ENCODE peak calls at places on chromosomes 6 and 20, in five cellular contexts. One of them, this sample, is unnamed.

GRCh38 chr20:32332614-32333013 is 25.5 kb upstream of the ASXL1 start:
- DNase-seq in SJCRH30: no peak
- DNase-seq in tibial nerve: no peak
- DNase-seq in left lung: peak; percentile 45
- DNase-seq in A673: no peak
- DNase-seq in this sample: peak; percentile 44

GRCh38 chr20:11585752-11586352 is 331.8 kb upstream of the BTBD3 start:
- DNase-seq in A673: peak; percentile 43
- DNase-seq in tibial nerve: no peak
- DNase-seq in SJCRH30: peak; percentile 11
- DNase-seq in left lung: no peak
- DNase-seq in this sample: peak; percentile 11

GRCh38 chr6:21045135-21045616 is 510.9 kb downstream of the CDKAL1 start:
- DNase-seq in A673: no peak
- DNase-seq in left lung: no peak
- DNase-seq in tibial nerve: no peak
- DNase-seq in SJCRH30: no peak
- DNase-seq in this sample: no peak

GRCh38 chr6:44651604-44652003 is 264.1 kb downstream of the CDC5L start:
- DNase-seq in tibial nerve: no peak
- DNase-seq in A673: no peak
- DNase-seq in SJCRH30: no peak
- DNase-seq in left lung: no peak
- DNase-seq in this sample: no peak

GRCh38 chr6:25670793-25671513 is 18.9 kb downstream of the SCGN start:
- DNase-seq in A673: peak; percentile 15
- DNase-seq in left lung: no peak
- DNase-seq in SJCRH30: no peak
- DNase-seq in tibial nerve: no peak
- DNase-seq in this sample: peak; percentile 2

GRCh38 chr6:106056738-106057390 is 29.3 kb upstream of the PRDM1 start:
- DNase-seq in tibial nerve: no peak
- DNase-seq in SJCRH30: no peak
- DNase-seq in A673: peak; percentile 56
- DNase-seq in left lung: no peak
- DNase-seq in this sample: no peak

GRCh38 chr20:42192321-42192720 is 574.1 kb upstream of the CHD6 start:
- DNase-seq in left lung: no peak
- DNase-seq in tibial nerve: no peak
- DNase-seq in A673: no peak
- DNase-seq in SJCRH30: peak; percentile 47
- DNase-seq in this sample: no peak

GRCh38 chr6:56593801-56594318 is 48.8 kb downstream of the DST start:
- DNase-seq in SJCRH30: no peak
- DNase-seq in A673: no peak
- DNase-seq in left lung: no peak
- DNase-seq in tibial nerve: no peak
- DNase-seq in this sample: no peak

GRCh38 chr6:98957440-98957839 is 9.7 kb upstream of the FBXL4 start:
- DNase-seq in SJCRH30: peak; percentile 68
- DNase-seq in left lung: no peak
- DNase-seq in tibial nerve: no peak
- DNase-seq in A673: no peak
- DNase-seq in this sample: peak; percentile 95

GRCh38 chr6:36547646-36548400 is 544 bp upstream of the STK38 start:
- DNase-seq in A673: no peak
- DNase-seq in SJCRH30: no peak
- DNase-seq in tibial nerve: no peak
- DNase-seq in left lung: no peak
- DNase-seq in this sample: no peak

GRCh38 chr6:48449002-48449401 is 338.0 kb upstream of the PTCHD4 start:
- DNase-seq in tibial nerve: no peak
- DNase-seq in left lung: no peak
- DNase-seq in A673: peak; percentile 4
- DNase-seq in SJCRH30: no peak
- DNase-seq in this sample: peak; percentile 22

GRCh38 chr20:56388882-56389281 is 3.1 kb downstream of the AURKA start:
- DNase-seq in A673: no peak
- DNase-seq in tibial nerve: no peak
- DNase-seq in left lung: no peak
- DNase-seq in SJCRH30: no peak
- DNase-seq in this sample: no peak

GRCh38 chr6:15325540-15325955 is 79.7 kb downstream of the JARID2 start:
- DNase-seq in tibial nerve: no peak
- DNase-seq in left lung: no peak
- DNase-seq in SJCRH30: no peak
- DNase-seq in A673: no peak
- DNase-seq in this sample: no peak

GRCh38 chr6:151027936-151028838 is 162.7 kb downstream of the MTHFD1L start:
- DNase-seq in A673: no peak
- DNase-seq in tibial nerve: no peak
- DNase-seq in SJCRH30: no peak
- DNase-seq in left lung: no peak
- DNase-seq in this sample: no peak

GRCh38 chr6:23414204-23414501 is 711.9 kb upstream of the NRSN1 start:
- DNase-seq in SJCRH30: peak; percentile 56
- DNase-seq in A673: peak; percentile 65
- DNase-seq in tibial nerve: no peak
- DNase-seq in left lung: no peak
- DNase-seq in this sample: peak; percentile 91

GRCh38 chr20:23928788-23929187 is 49.2 kb upstream of the CST5 start:
- DNase-seq in left lung: no peak
- DNase-seq in tibial nerve: no peak
- DNase-seq in SJCRH30: peak; percentile 8
- DNase-seq in A673: peak; percentile 6
- DNase-seq in this sample: no peak

GRCh38 chr20:22586645-22587310 is 2.4 kb upstream of the FOXA2 start:
- DNase-seq in SJCRH30: no peak
- DNase-seq in A673: peak; percentile 34
- DNase-seq in left lung: no peak
- DNase-seq in tibial nerve: no peak
- DNase-seq in this sample: no peak

GRCh38 chr6:163926642-163927041 is 512.1 kb downstream of the QKI start:
- DNase-seq in left lung: no peak
- DNase-seq in A673: no peak
- DNase-seq in SJCRH30: no peak
- DNase-seq in tibial nerve: no peak
- DNase-seq in this sample: no peak

GRCh38 chr6:100968934-100969333 is 87.8 kb upstream of the ASCC3 start:
- DNase-seq in A673: no peak
- DNase-seq in SJCRH30: peak; percentile 65
- DNase-seq in tibial nerve: no peak
- DNase-seq in left lung: no peak
- DNase-seq in this sample: no peak

GRCh38 chr6:151149788-151150187 is 90.0 kb upstream of the AKAP12 start:
- DNase-seq in A673: no peak
- DNase-seq in left lung: no peak
- DNase-seq in tibial nerve: no peak
- DNase-seq in SJCRH30: no peak
- DNase-seq in this sample: no peak

GRCh38 chr20:51553897-51554504 is 11.5 kb upstream of the NFATC2 start:
- DNase-seq in tibial nerve: no peak
- DNase-seq in left lung: no peak
- DNase-seq in SJCRH30: no peak
- DNase-seq in A673: no peak
- DNase-seq in this sample: no peak

GRCh38 chr6:136696783-136697364 is 95.4 kb downstream of the MAP3K5 start:
- DNase-seq in SJCRH30: no peak
- DNase-seq in tibial nerve: no peak
- DNase-seq in left lung: no peak
- DNase-seq in A673: no peak
- DNase-seq in this sample: no peak

GRCh38 chr6:15312500-15312899 is 66.6 kb downstream of the JARID2 start:
- DNase-seq in tibial nerve: no peak
- DNase-seq in A673: peak; percentile 51
- DNase-seq in SJCRH30: no peak
- DNase-seq in left lung: no peak
- DNase-seq in this sample: peak; percentile 70

GRCh38 chr6:167856999-167857660 is 30.4 kb downstream of the AFDN start:
- DNase-seq in SJCRH30: no peak
- DNase-seq in tibial nerve: no peak
- DNase-seq in A673: peak; percentile 60
- DNase-seq in left lung: no peak
- DNase-seq in this sample: peak; percentile 68

GRCh38 chr6:34986845-34987246 is 97.8 kb downstream of the ANKS1A start:
- DNase-seq in SJCRH30: peak; percentile 95
- DNase-seq in A673: peak; percentile 90
- DNase-seq in left lung: peak; percentile 64
- DNase-seq in tibial nerve: peak; percentile 21
- DNase-seq in this sample: peak; percentile 81
- H3K36me3 ChIP-seq in SJCRH30: peaks cover 3% of the 10 kb centered on the region
- H3K36me3 ChIP-seq in A673: peaks cover 23% of the 10 kb centered on the region
- H3K36me3 ChIP-seq in left lung: no peaks in the 10 kb centered on the region
- H3K36me3 ChIP-seq in tibial nerve: no peaks in the 10 kb centered on the region
- H3K36me3 ChIP-seq in this sample: peaks cover 5% of the 10 kb centered on the region

DNA sequence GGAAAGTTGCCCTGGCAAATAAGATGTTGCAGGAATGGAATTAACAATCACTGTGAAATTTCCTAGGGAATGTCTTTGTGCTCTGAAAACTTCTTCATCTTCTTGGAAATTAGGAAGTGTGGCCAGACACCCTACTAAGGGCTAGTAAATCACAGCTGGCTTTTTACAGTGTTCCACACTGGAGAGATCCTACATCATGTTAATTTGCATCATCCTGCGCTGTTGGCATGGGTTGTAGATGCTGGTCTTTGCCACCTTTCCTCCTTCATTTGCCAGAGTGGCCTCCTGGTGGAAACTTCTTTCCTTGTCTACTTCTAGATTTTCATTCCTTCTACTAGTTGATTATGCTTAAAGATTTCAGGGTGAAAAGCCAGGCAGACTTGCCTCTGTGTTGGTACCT is 2.7 kb downstream of the TNFAIP3 start:
- DNase-seq in SJCRH30: no peak
- DNase-seq in left lung: no peak
- DNase-seq in A673: no peak
- DNase-seq in tibial nerve: no peak
- DNase-seq in this sample: no peak
- H3K36me3 ChIP-seq in SJCRH30: peaks cover 47% of the 10 kb centered on the region
- H3K36me3 ChIP-seq in left lung: no peaks in the 10 kb centered on the region
- H3K36me3 ChIP-seq in A673: no peaks in the 10 kb centered on the region
- H3K36me3 ChIP-seq in tibial nerve: no peaks in the 10 kb centered on the region
- H3K36me3 ChIP-seq in this sample: no peaks in the 10 kb centered on the region

GRCh38 chr6:158039571-158040050 is 57.9 kb downstream of the SYNJ2 start:
- DNase-seq in left lung: no peak
- DNase-seq in A673: no peak
- DNase-seq in SJCRH30: no peak
- DNase-seq in tibial nerve: no peak
- DNase-seq in this sample: no peak

GRCh38 chr6:158037771-158038170 is 56.1 kb downstream of the SYNJ2 start:
- DNase-seq in tibial nerve: no peak
- DNase-seq in SJCRH30: no peak
- DNase-seq in A673: no peak
- DNase-seq in left lung: no peak
- DNase-seq in this sample: no peak

GRCh38 chr6:158040051-158040803 is 58.6 kb downstream of the SYNJ2 start:
- DNase-seq in tibial nerve: no peak
- DNase-seq in SJCRH30: peak; percentile 66
- DNase-seq in A673: peak; percentile 80
- DNase-seq in left lung: no peak
- DNase-seq in this sample: peak; percentile 99

GRCh38 chr6:158038291-158039177 is 56.9 kb downstream of the SYNJ2 start:
- DNase-seq in SJCRH30: peak; percentile 67
- DNase-seq in tibial nerve: no peak
- DNase-seq in A673: no peak
- DNase-seq in left lung: no peak
- DNase-seq in this sample: no peak

GRCh38 chr6:158039178-158039557 is 57.5 kb downstream of the SYNJ2 start:
- DNase-seq in tibial nerve: no peak
- DNase-seq in SJCRH30: no peak
- DNase-seq in left lung: no peak
- DNase-seq in A673: peak; percentile 62
- DNase-seq in this sample: no peak
- H3K36me3 ChIP-seq in tibial nerve: no peaks in the 10 kb centered on the region
- H3K36me3 ChIP-seq in SJCRH30: peaks cover 21% of the 10 kb centered on the region
- H3K36me3 ChIP-seq in left lung: no peaks in the 10 kb centered on the region
- H3K36me3 ChIP-seq in A673: peaks cover 4% of the 10 kb centered on the region
- H3K36me3 ChIP-seq in this sample: peaks cover 15% of the 10 kb centered on the region

GRCh38 chr6:170063851-170064617 is 226.8 kb downstream of the DLL1 start:
- DNase-seq in left lung: no peak
- DNase-seq in A673: no peak
- DNase-seq in SJCRH30: no peak
- DNase-seq in tibial nerve: no peak
- DNase-seq in this sample: no peak
- H3K36me3 ChIP-seq in left lung: no peaks in the 10 kb centered on the region
- H3K36me3 ChIP-seq in A673: no peaks in the 10 kb centered on the region
- H3K36me3 ChIP-seq in SJCRH30: no peaks in the 10 kb centered on the region
- H3K36me3 ChIP-seq in tibial nerve: no peaks in the 10 kb centered on the region
- H3K36me3 ChIP-seq in this sample: no peaks in the 10 kb centered on the region

GRCh38 chr20:44496976-44497375 is 21.3 kb downstream of the TTPAL start:
- DNase-seq in tibial nerve: no peak
- DNase-seq in left lung: no peak
- DNase-seq in A673: no peak
- DNase-seq in SJCRH30: no peak
- DNase-seq in this sample: no peak
- H3K36me3 ChIP-seq in tibial nerve: peaks cover 4% of the 10 kb centered on the region
- H3K36me3 ChIP-seq in left lung: no peaks in the 10 kb centered on the region
- H3K36me3 ChIP-seq in A673: peaks cover 45% of the 10 kb centered on the region
- H3K36me3 ChIP-seq in SJCRH30: peaks cover 54% of the 10 kb centered on the region
- H3K36me3 ChIP-seq in this sample: peaks cover 28% of the 10 kb centered on the region

GRCh38 chr20:46378390-46379009 is 27.9 kb downstream of the ELMO2 start:
- DNase-seq in SJCRH30: no peak
- DNase-seq in A673: no peak
- DNase-seq in left lung: no peak
- DNase-seq in tibial nerve: no peak
- DNase-seq in this sample: no peak
- H3K36me3 ChIP-seq in SJCRH30: peaks cover 66% of the 10 kb centered on the region
- H3K36me3 ChIP-seq in A673: peaks cover 29% of the 10 kb centered on the region
- H3K36me3 ChIP-seq in left lung: no peaks in the 10 kb centered on the region
- H3K36me3 ChIP-seq in tibial nerve: peaks cover 9% of the 10 kb centered on the region
- H3K36me3 ChIP-seq in this sample: peaks cover 11% of the 10 kb centered on the region